ENCODE peak calls at places on chromosomes 6 and 20, in nine cellular contexts. N is body of pancreas; R is choroid plexus epithelial cell; M is activated T-helper 1 cell treated with anti-CD3 and anti-CD28 coated beads, Interleukin-2, amount 50 U/mL, for 16 hours; S is iPS DF 6.9; T is KBM-7; D is NCI-H1417; G is spleen; U is CD14-positive monocyte. B is an unnamed sample.

GRCh38 chr20:38286586-38287502 is 17.1 kb upstream of the BPI start:
- DNase-seq in N (no peak), S (no peak), D (no peak), M (no peak), G (no peak), R (peak), T (no peak), U (no peak), B (peak)

GRCh38 chr6:56807992-56808342 is 146.9 kb upstream of the BEND6 start:
- DNase-seq in G (no peak), D (no peak), M (no peak), T (no peak), N (no peak), S (no peak), R (peak), U (no peak), B (no peak)

GRCh38 chr6:44007818-44008660 is 119.2 kb downstream of the MRPL14 start:
- DNase-seq in G (peak), M (no peak), N (no peak), D (no peak), T (no peak), R (no peak), U (no peak), S (no peak), B (no peak)

GRCh38 chr6:29236060-29236459 is 65.4 kb downstream of the OR2J2 start:
- DNase-seq in S (no peak), U (no peak), N (no peak), T (no peak), R (no peak), G (no peak), M (no peak), D (no peak), B (no peak)

GRCh38 chr20:4549711-4550259 is 171.9 kb upstream of the PRND start:
- DNase-seq in U (no peak), G (no peak), N (no peak), D (no peak), S (no peak), T (no peak), R (no peak), M (no peak), B (no peak)

GRCh38 chr6:129842881-129843409 is 18.2 kb downstream of the TMEM244 start:
- DNase-seq in M (no peak), N (no peak), R (no peak), D (no peak), U (no peak), G (no peak), T (no peak), S (no peak), B (no peak)

GRCh38 chr6:71349976-71350615 is 61.5 kb downstream of the OGFRL1 start:
- DNase-seq in R (peak), M (no peak), N (no peak), T (no peak), U (no peak), S (no peak), D (no peak), G (no peak), B (no peak)

GRCh38 chr20:7967199-7967844 is 27.1 kb upstream of the HAO1 start:
- DNase-seq in G (no peak), D (no peak), R (peak), T (no peak), M (no peak), S (no peak), U (no peak), N (no peak), B (no peak)

GRCh38 chr20:32356935-32357868 is 929 bp upstream of the ASXL1 start:
- DNase-seq in U (no peak), N (peak), G (no peak), M (no peak), R (peak), D (peak), T (peak), S (no peak), B (no peak)

GRCh38 chr6:95923518-95923917 is 92.3 kb upstream of the FUT9 start:
- DNase-seq in M (no peak), S (no peak), D (peak), R (no peak), G (no peak), T (peak), U (no peak), N (no peak), B (no peak)

GRCh38 chr6:53862517-53863457 is 68.0 kb downstream of the LRRC1 start:
- DNase-seq in U (no peak), T (no peak), D (no peak), S (no peak), G (no peak), N (no peak), R (peak), M (no peak), B (peak)

GRCh38 chr6:89023591-89024441 is 56.7 kb upstream of the PNRC1 start:
- DNase-seq in R (no peak), U (no peak), G (no peak), D (no peak), T (no peak), N (no peak), S (no peak), M (no peak), B (no peak)

GRCh38 chr6:106883808-106884262 is 90.7 kb downstream of the CD24 start:
- DNase-seq in N (no peak), G (no peak), S (no peak), R (no peak), M (no peak), T (peak), U (no peak), D (peak), B (no peak)

GRCh38 chr20:33862709-33863403 is 51.7 kb downstream of the CHMP4B start:
- DNase-seq in U (no peak), T (peak), D (peak), R (peak), G (peak), M (no peak), N (peak), S (peak), B (peak)

GRCh38 chr6:129314575-129314974 is 395.4 kb downstream of the ARHGAP18 start:
- DNase-seq in R (no peak), D (no peak), S (no peak), N (no peak), T (no peak), M (no peak), G (no peak), U (no peak), B (peak)